ENCODE peak calls at places on chromosomes 2 and 18, in nine cellular contexts. One of them, this sample, is unnamed.

GRCh38 chr2:763766-764525 is 86.7 kb upstream of the TMEM18 start:
- DNase-seq in GM23248: peak
- DNase-seq in Karpas-422: no peak
- DNase-seq in pancreas: no peak
- DNase-seq in heart right ventricle: no peak
- DNase-seq in esophagus squamous epithelium: no peak
- DNase-seq in upper lobe of right lung: no peak
- DNase-seq in sigmoid colon: no peak
- DNase-seq in effector memory CD4-positive, alpha-beta T cell: no peak
- DNase-seq in this sample: no peak

GRCh38 chr2:60316381-60317028 is 236.9 kb downstream of the BCL11A start:
- DNase-seq in GM23248: no peak
- DNase-seq in Karpas-422: peak
- DNase-seq in pancreas: no peak
- DNase-seq in heart right ventricle: no peak
- DNase-seq in esophagus squamous epithelium: no peak
- DNase-seq in upper lobe of right lung: no peak
- DNase-seq in sigmoid colon: no peak
- DNase-seq in effector memory CD4-positive, alpha-beta T cell: no peak
- DNase-seq in this sample: no peak

GRCh38 chr18:55515204-55515603 is 72.8 kb downstream of the TCF4 start:
- DNase-seq in GM23248: no peak
- DNase-seq in Karpas-422: no peak
- DNase-seq in pancreas: no peak
- DNase-seq in heart right ventricle: no peak
- DNase-seq in esophagus squamous epithelium: no peak
- DNase-seq in upper lobe of right lung: no peak
- DNase-seq in sigmoid colon: no peak
- DNase-seq in effector memory CD4-positive, alpha-beta T cell: no peak
- DNase-seq in this sample: no peak

GRCh38 chr2:4973973-4974372 is 718.2 kb upstream of the SOX11 start:
- DNase-seq in GM23248: no peak
- DNase-seq in Karpas-422: no peak
- DNase-seq in pancreas: no peak
- DNase-seq in heart right ventricle: no peak
- DNase-seq in esophagus squamous epithelium: no peak
- DNase-seq in upper lobe of right lung: no peak
- DNase-seq in sigmoid colon: no peak
- DNase-seq in effector memory CD4-positive, alpha-beta T cell: no peak
- DNase-seq in this sample: no peak

GRCh38 chr18:12442946-12443345 is 35.2 kb downstream of the PRELID3A start:
- DNase-seq in GM23248: peak
- DNase-seq in Karpas-422: no peak
- DNase-seq in pancreas: no peak
- DNase-seq in heart right ventricle: no peak
- DNase-seq in esophagus squamous epithelium: no peak
- DNase-seq in upper lobe of right lung: no peak
- DNase-seq in sigmoid colon: no peak
- DNase-seq in effector memory CD4-positive, alpha-beta T cell: no peak
- DNase-seq in this sample: no peak

GRCh38 chr2:156338578-156338977 is 6.1 kb upstream of the NR4A2 start:
- DNase-seq in GM23248: no peak
- DNase-seq in Karpas-422: no peak
- DNase-seq in pancreas: no peak
- DNase-seq in heart right ventricle: no peak
- DNase-seq in esophagus squamous epithelium: no peak
- DNase-seq in upper lobe of right lung: no peak
- DNase-seq in sigmoid colon: no peak
- DNase-seq in effector memory CD4-positive, alpha-beta T cell: no peak
- DNase-seq in this sample: no peak

GRCh38 chr2:6877402-6878305 is at the start of gene RSAD2:
- DNase-seq in GM23248: peak
- DNase-seq in Karpas-422: no peak
- DNase-seq in pancreas: peak
- DNase-seq in heart right ventricle: no peak
- DNase-seq in esophagus squamous epithelium: no peak
- DNase-seq in upper lobe of right lung: no peak
- DNase-seq in sigmoid colon: no peak
- DNase-seq in effector memory CD4-positive, alpha-beta T cell: peak
- DNase-seq in this sample: no peak

GRCh38 chr2:189276277-189276676 is 96.7 kb upstream of the COL5A2 start:
- DNase-seq in GM23248: peak
- DNase-seq in Karpas-422: no peak
- DNase-seq in pancreas: no peak
- DNase-seq in heart right ventricle: no peak
- DNase-seq in esophagus squamous epithelium: no peak
- DNase-seq in upper lobe of right lung: no peak
- DNase-seq in sigmoid colon: no peak
- DNase-seq in effector memory CD4-positive, alpha-beta T cell: no peak
- DNase-seq in this sample: no peak

GRCh38 chr18:78830826-78831225 is 148.8 kb upstream of the SALL3 start:
- DNase-seq in GM23248: no peak
- DNase-seq in Karpas-422: no peak
- DNase-seq in pancreas: no peak
- DNase-seq in heart right ventricle: no peak
- DNase-seq in esophagus squamous epithelium: no peak
- DNase-seq in upper lobe of right lung: no peak
- DNase-seq in sigmoid colon: no peak
- DNase-seq in effector memory CD4-positive, alpha-beta T cell: no peak
- DNase-seq in this sample: no peak

GRCh38 chr2:34738691-34739090 is 1139.6 kb upstream of the FAM98A start:
- DNase-seq in GM23248: no peak
- DNase-seq in Karpas-422: no peak
- DNase-seq in pancreas: no peak
- DNase-seq in heart right ventricle: no peak
- DNase-seq in esophagus squamous epithelium: no peak
- DNase-seq in upper lobe of right lung: no peak
- DNase-seq in sigmoid colon: no peak
- DNase-seq in effector memory CD4-positive, alpha-beta T cell: no peak
- DNase-seq in this sample: no peak

GRCh38 chr18:76565238-76566173 is 70.5 kb upstream of the ZNF516 start:
- DNase-seq in GM23248: peak
- DNase-seq in Karpas-422: peak
- DNase-seq in pancreas: no peak
- DNase-seq in heart right ventricle: peak
- DNase-seq in esophagus squamous epithelium: no peak
- DNase-seq in upper lobe of right lung: peak
- DNase-seq in sigmoid colon: peak
- DNase-seq in effector memory CD4-positive, alpha-beta T cell: no peak
- DNase-seq in this sample: no peak

GRCh38 chr2:56754627-56755026 is 570.8 kb downstream of the CCDC85A start:
- DNase-seq in GM23248: no peak
- DNase-seq in Karpas-422: no peak
- DNase-seq in pancreas: no peak
- DNase-seq in heart right ventricle: no peak
- DNase-seq in esophagus squamous epithelium: no peak
- DNase-seq in upper lobe of right lung: no peak
- DNase-seq in sigmoid colon: no peak
- DNase-seq in effector memory CD4-positive, alpha-beta T cell: no peak
- DNase-seq in this sample: no peak

GRCh38 chr2:128599700-128600099 is 281.0 kb upstream of the HS6ST1 start:
- DNase-seq in GM23248: no peak
- DNase-seq in Karpas-422: no peak
- DNase-seq in pancreas: no peak
- DNase-seq in heart right ventricle: no peak
- DNase-seq in esophagus squamous epithelium: no peak
- DNase-seq in upper lobe of right lung: no peak
- DNase-seq in sigmoid colon: peak
- DNase-seq in effector memory CD4-positive, alpha-beta T cell: no peak
- DNase-seq in this sample: no peak

GRCh38 chr2:149991576-149991975 is 404.0 kb upstream of the MMADHC start:
- DNase-seq in GM23248: peak
- DNase-seq in Karpas-422: no peak
- DNase-seq in pancreas: no peak
- DNase-seq in heart right ventricle: no peak
- DNase-seq in esophagus squamous epithelium: no peak
- DNase-seq in upper lobe of right lung: no peak
- DNase-seq in sigmoid colon: no peak
- DNase-seq in effector memory CD4-positive, alpha-beta T cell: no peak
- DNase-seq in this sample: no peak

GRCh38 chr2:122055541-122055940 is 300.1 kb downstream of the TSN start:
- DNase-seq in GM23248: no peak
- DNase-seq in Karpas-422: no peak
- DNase-seq in pancreas: no peak
- DNase-seq in heart right ventricle: no peak
- DNase-seq in esophagus squamous epithelium: no peak
- DNase-seq in upper lobe of right lung: no peak
- DNase-seq in sigmoid colon: no peak
- DNase-seq in effector memory CD4-positive, alpha-beta T cell: no peak
- DNase-seq in this sample: no peak
- H3K27ac ChIP-seq in GM23248: no peak
- H3K27ac ChIP-seq in Karpas-422: no peak
- H3K27ac ChIP-seq in pancreas: no peak
- H3K27ac ChIP-seq in heart right ventricle: no peak
- H3K27ac ChIP-seq in esophagus squamous epithelium: no peak
- H3K27ac ChIP-seq in upper lobe of right lung: no peak
- H3K27ac ChIP-seq in sigmoid colon: no peak
- H3K27ac ChIP-seq in effector memory CD4-positive, alpha-beta T cell: no peak
- H3K27ac ChIP-seq in this sample: no peak

DNA sequence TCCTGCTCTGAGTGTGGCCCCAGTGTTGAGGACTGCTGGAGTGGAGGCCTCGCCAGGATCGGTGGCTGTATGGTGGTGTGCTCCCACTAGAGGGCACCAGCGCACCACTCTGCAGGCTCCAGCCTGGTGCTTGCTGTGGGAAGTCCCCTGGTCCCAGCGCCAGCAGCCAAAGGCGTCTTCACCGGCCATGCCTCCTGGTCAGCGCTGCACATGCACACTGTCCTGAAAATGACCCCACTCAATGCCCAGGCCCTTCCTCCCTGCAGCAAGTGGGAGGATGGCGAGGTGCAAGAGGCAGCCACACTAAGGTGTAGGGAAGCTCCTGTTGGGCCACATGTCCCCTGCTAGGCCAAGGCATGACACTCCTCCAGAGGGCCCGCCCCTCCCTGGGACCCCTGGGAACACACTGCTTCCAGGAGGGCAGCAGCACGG is 136.5 kb downstream of the CTIF start:
- DNase-seq in GM23248: peak
- DNase-seq in Karpas-422: peak
- DNase-seq in pancreas: peak
- DNase-seq in heart right ventricle: peak
- DNase-seq in esophagus squamous epithelium: peak
- DNase-seq in upper lobe of right lung: peak
- DNase-seq in sigmoid colon: peak
- DNase-seq in effector memory CD4-positive, alpha-beta T cell: peak
- DNase-seq in this sample: peak
- H3K27ac ChIP-seq in GM23248: peak
- H3K27ac ChIP-seq in Karpas-422: no peak
- H3K27ac ChIP-seq in pancreas: no peak
- H3K27ac ChIP-seq in heart right ventricle: no peak
- H3K27ac ChIP-seq in esophagus squamous epithelium: no peak
- H3K27ac ChIP-seq in upper lobe of right lung: no peak
- H3K27ac ChIP-seq in sigmoid colon: no peak
- H3K27ac ChIP-seq in effector memory CD4-positive, alpha-beta T cell: no peak
- H3K27ac ChIP-seq in this sample: no peak

GRCh38 chr2:209694748-209695147 is 76.9 kb upstream of the UNC80 start:
- DNase-seq in GM23248: no peak
- DNase-seq in Karpas-422: peak
- DNase-seq in pancreas: no peak
- DNase-seq in heart right ventricle: no peak
- DNase-seq in esophagus squamous epithelium: no peak
- DNase-seq in upper lobe of right lung: no peak
- DNase-seq in sigmoid colon: no peak
- DNase-seq in effector memory CD4-positive, alpha-beta T cell: no peak
- DNase-seq in this sample: no peak

GRCh38 chr2:209702775-209703174 is 68.9 kb upstream of the UNC80 start:
- DNase-seq in GM23248: no peak
- DNase-seq in Karpas-422: peak
- DNase-seq in pancreas: no peak
- DNase-seq in heart right ventricle: no peak
- DNase-seq in esophagus squamous epithelium: no peak
- DNase-seq in upper lobe of right lung: no peak
- DNase-seq in sigmoid colon: no peak
- DNase-seq in effector memory CD4-positive, alpha-beta T cell: no peak
- DNase-seq in this sample: no peak

GRCh38 chr2:209696836-209697711 is 74.6 kb upstream of the UNC80 start:
- DNase-seq in GM23248: no peak
- DNase-seq in Karpas-422: peak
- DNase-seq in pancreas: no peak
- DNase-seq in heart right ventricle: no peak
- DNase-seq in esophagus squamous epithelium: no peak
- DNase-seq in upper lobe of right lung: no peak
- DNase-seq in sigmoid colon: no peak
- DNase-seq in effector memory CD4-positive, alpha-beta T cell: no peak
- DNase-seq in this sample: no peak
- H3K27ac ChIP-seq in GM23248: no peak
- H3K27ac ChIP-seq in Karpas-422: no peak
- H3K27ac ChIP-seq in pancreas: no peak
- H3K27ac ChIP-seq in heart right ventricle: no peak
- H3K27ac ChIP-seq in esophagus squamous epithelium: no peak
- H3K27ac ChIP-seq in upper lobe of right lung: no peak
- H3K27ac ChIP-seq in sigmoid colon: no peak
- H3K27ac ChIP-seq in effector memory CD4-positive, alpha-beta T cell: no peak
- H3K27ac ChIP-seq in this sample: no peak

GRCh38 chr2:127039387-127040031 is 67.4 kb downstream of the BIN1 start:
- DNase-seq in GM23248: peak
- DNase-seq in Karpas-422: no peak
- DNase-seq in pancreas: peak
- DNase-seq in heart right ventricle: no peak
- DNase-seq in esophagus squamous epithelium: no peak
- DNase-seq in upper lobe of right lung: no peak
- DNase-seq in sigmoid colon: peak
- DNase-seq in effector memory CD4-positive, alpha-beta T cell: no peak
- DNase-seq in this sample: no peak

GRCh38 chr2:127034056-127034455 is 72.9 kb downstream of the BIN1 start:
- DNase-seq in GM23248: no peak
- DNase-seq in Karpas-422: no peak
- DNase-seq in pancreas: no peak
- DNase-seq in heart right ventricle: no peak
- DNase-seq in esophagus squamous epithelium: no peak
- DNase-seq in upper lobe of right lung: no peak
- DNase-seq in sigmoid colon: no peak
- DNase-seq in effector memory CD4-positive, alpha-beta T cell: no peak
- DNase-seq in this sample: no peak

GRCh38 chr2:127032601-127033000 is 74.4 kb downstream of the BIN1 start:
- DNase-seq in GM23248: peak
- DNase-seq in Karpas-422: no peak
- DNase-seq in pancreas: no peak
- DNase-seq in heart right ventricle: no peak
- DNase-seq in esophagus squamous epithelium: no peak
- DNase-seq in upper lobe of right lung: no peak
- DNase-seq in sigmoid colon: no peak
- DNase-seq in effector memory CD4-positive, alpha-beta T cell: no peak
- DNase-seq in this sample: no peak

GRCh38 chr2:127037456-127037855 is 69.5 kb downstream of the BIN1 start:
- DNase-seq in GM23248: no peak
- DNase-seq in Karpas-422: no peak
- DNase-seq in pancreas: no peak
- DNase-seq in heart right ventricle: no peak
- DNase-seq in esophagus squamous epithelium: no peak
- DNase-seq in upper lobe of right lung: no peak
- DNase-seq in sigmoid colon: no peak
- DNase-seq in effector memory CD4-positive, alpha-beta T cell: no peak
- DNase-seq in this sample: no peak

DNA sequence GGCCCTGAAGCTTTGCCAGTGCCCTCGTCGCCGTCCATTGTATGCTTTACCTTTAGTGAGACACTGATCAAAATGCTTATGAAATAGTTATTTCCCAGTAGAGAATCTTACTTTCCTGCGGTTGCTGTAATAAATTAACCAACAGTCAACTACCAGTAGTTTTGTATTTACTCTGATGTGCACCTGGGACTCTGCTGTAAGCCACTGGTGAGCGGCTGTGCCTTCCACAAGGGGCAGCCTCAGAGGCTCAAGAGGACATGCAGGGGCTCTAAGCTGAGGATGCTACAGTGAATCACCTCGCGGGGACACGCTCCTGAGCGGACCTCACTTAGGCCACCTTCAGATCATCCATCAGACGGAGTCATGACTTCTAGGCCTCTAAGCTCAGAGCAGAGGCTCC is 71.7 kb downstream of the BIN1 start:
- DNase-seq in GM23248: no peak
- DNase-seq in Karpas-422: no peak
- DNase-seq in pancreas: no peak
- DNase-seq in heart right ventricle: no peak
- DNase-seq in esophagus squamous epithelium: no peak
- DNase-seq in upper lobe of right lung: no peak
- DNase-seq in sigmoid colon: peak
- DNase-seq in effector memory CD4-positive, alpha-beta T cell: no peak
- DNase-seq in this sample: no peak
- H3K27ac ChIP-seq in GM23248: no peak
- H3K27ac ChIP-seq in Karpas-422: no peak
- H3K27ac ChIP-seq in pancreas: no peak
- H3K27ac ChIP-seq in heart right ventricle: no peak
- H3K27ac ChIP-seq in esophagus squamous epithelium: no peak
- H3K27ac ChIP-seq in upper lobe of right lung: no peak
- H3K27ac ChIP-seq in sigmoid colon: no peak
- H3K27ac ChIP-seq in effector memory CD4-positive, alpha-beta T cell: no peak
- H3K27ac ChIP-seq in this sample: no peak

This sample was measured in caudate nucleus.